ENCODE peak calls at places on chromosomes 5 and 9, in five cellular contexts. R is MM.1S, A is hepatocyte, I is PC-3, H is GM23248. C is an unnamed sample.

GRCh38 chr5:147578228-147579024 is 68.6 kb upstream of the DPYSL3 start:
- DNase-seq in I (peak; percentile 72), R (peak; percentile 41), H (peak; percentile 80), A (peak; percentile 74), C (peak; percentile 19)

GRCh38 chr5:75348241-75348640 is 11.2 kb downstream of the HMGCR start:
- DNase-seq in R (no peak), A (no peak), I (no peak), H (no peak), C (no peak)

GRCh38 chr9:2126331-2126789 is 111.2 kb downstream of the SMARCA2 start:
- DNase-seq in A (no peak), R (no peak), I (no peak), H (peak; percentile 45), C (no peak)

GRCh38 chr5:18276939-18277338 is 642.7 kb downstream of the TAF11L14 start:
- DNase-seq in H (no peak), A (no peak), R (no peak), I (no peak), C (no peak)

GRCh38 chr9:18238254-18238653 is 235.7 kb upstream of the ADAMTSL1 start:
- DNase-seq in I (peak; percentile 86), R (no peak), A (no peak), H (peak; percentile 86), C (no peak)

GRCh38 chr9:22158983-22159382 is 149.9 kb upstream of the CDKN2B start:
- DNase-seq in R (no peak), I (peak; percentile 87), H (peak; percentile 65), A (peak; percentile 35), C (no peak)

GRCh38 chr5:1502046-1502736 is 21.6 kb downstream of the LPCAT1 start:
- DNase-seq in I (no peak), H (no peak), A (no peak), R (no peak), C (peak; percentile 26)

GRCh38 chr5:178551059-178551458 is 39.1 kb downstream of the COL23A1 start:
- DNase-seq in H (peak; percentile 57), I (peak; percentile 60), A (no peak), R (peak; percentile 18), C (peak; percentile 47)

GRCh38 chr9:124810513-124811355 is 33.8 kb downstream of the OLFML2A start:
- DNase-seq in R (no peak), I (peak; percentile 83), H (peak; percentile 85), A (peak; percentile 79), C (no peak)

GRCh38 chr5:94785111-94785510 is 166.6 kb downstream of the SLF1 start:
- DNase-seq in R (peak; percentile 24), A (no peak), H (peak; percentile 33), I (peak; percentile 7), C (peak; percentile 23)

GRCh38 chr9:89879711-89880110 is 274.9 kb downstream of the GADD45G start:
- DNase-seq in I (no peak), A (no peak), H (no peak), R (no peak), C (no peak)

GRCh38 chr5:151171521-151171920 is 13.9 kb upstream of the ANXA6 start:
- DNase-seq in H (no peak), A (no peak), R (no peak), I (no peak), C (no peak)

GRCh38 chr5:151686673-151687378 is at the start of gene SPARC:
- DNase-seq in A (peak; percentile 91), R (peak; percentile 48), I (no peak), H (peak; percentile 97), C (no peak)

GRCh38 chr9:14326264-14326826 is 12.4 kb upstream of the NFIB start:
- DNase-seq in I (peak; percentile 92), H (peak; percentile 75), R (peak; percentile 82), A (no peak), C (peak; percentile 51)

GRCh38 chr5:172616730-172617129 is 24.3 kb upstream of the NEURL1B start:
- DNase-seq in H (no peak), I (no peak), A (peak; percentile 30), R (no peak), C (no peak)

GRCh38 chr5:142922223-142922952 is 152.2 kb downstream of the ARHGAP26 start:
- DNase-seq in A (peak; percentile 65), R (peak; percentile 61), H (peak; percentile 70), I (peak; percentile 64), C (peak; percentile 64)

GRCh38 chr9:113957778-113958430 is 81.8 kb downstream of the ZNF618 start:
- DNase-seq in I (peak; percentile 85), A (peak; percentile 80), R (no peak), H (peak; percentile 85), C (no peak)

GRCh38 chr5:121174351-121174750 is 677.3 kb upstream of the FTMT start:
- DNase-seq in H (peak; percentile 3), A (no peak), I (no peak), R (no peak), C (no peak)

DNA sequence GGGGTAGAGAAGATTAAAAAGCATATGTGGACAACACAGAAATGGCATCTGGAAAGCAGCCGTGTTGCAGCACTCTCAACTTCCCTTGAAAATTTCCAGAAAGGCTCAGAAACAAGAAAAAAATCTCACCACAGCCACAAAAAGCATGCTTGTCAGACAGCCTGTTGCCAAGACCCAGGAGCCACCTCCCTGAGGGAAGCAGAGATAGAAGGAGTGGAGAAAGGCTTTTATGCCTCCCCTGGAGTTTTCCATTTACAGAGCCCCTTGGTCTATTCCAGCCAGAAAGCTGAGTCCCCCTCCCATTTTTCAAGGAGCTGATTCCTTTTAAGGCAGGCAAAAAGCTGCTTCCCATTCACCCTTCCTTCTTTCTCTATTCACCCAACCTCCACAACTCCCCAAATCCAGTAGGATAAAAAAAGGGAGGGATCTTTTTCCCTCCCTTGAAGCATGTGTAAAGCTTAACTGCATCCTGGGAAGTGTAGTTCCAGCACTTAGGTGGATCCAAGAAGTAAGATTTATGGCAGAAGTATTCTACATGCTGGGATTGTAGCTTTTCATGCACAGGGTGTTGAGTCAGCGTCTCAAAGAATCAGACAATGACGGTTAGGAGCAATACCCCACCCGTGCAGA is 37.1 kb upstream of the PALM2AKAP2 start:
- DNase-seq in R (no peak), A (peak; percentile 28), H (peak; percentile 63), I (no peak), C (no peak)
- TF ChIP-seq EZH2phosphoT487 in R (no peak), A (no peak), H (no peak), I (no peak), C (no peak)

DNA sequence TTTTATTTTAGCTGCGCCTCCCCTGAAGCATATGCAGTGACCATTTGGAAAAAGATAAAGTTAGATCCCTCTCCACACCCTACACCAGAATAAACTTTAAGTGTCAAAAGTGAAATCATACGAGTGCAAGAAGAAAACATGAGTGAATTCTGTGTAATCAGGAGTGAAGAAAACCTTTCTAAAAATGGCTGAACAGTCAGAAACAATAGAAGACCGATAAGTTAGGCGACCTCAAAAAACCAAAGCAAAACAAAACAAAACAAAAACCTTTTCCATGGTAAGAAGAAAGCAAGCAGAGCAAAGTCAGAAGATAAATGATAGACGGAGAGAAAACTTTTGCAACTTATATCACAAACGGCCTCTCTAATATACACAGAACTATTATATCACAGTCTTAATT is 16.6 kb upstream of the TSC1 start:
- DNase-seq in R (no peak), A (no peak), I (no peak), H (no peak), C (no peak)
- TF ChIP-seq EZH2phosphoT487 in R (no peak), A (no peak), I (no peak), H (no peak), C (no peak)

GRCh38 chr9:38360880-38361836 is 31.3 kb upstream of the ALDH1B1 start:
- DNase-seq in H (no peak), R (no peak), A (no peak), I (no peak), C (no peak)
- TF ChIP-seq EZH2phosphoT487 in H (no peak), R (no peak), A (no peak), I (no peak), C (no peak)

GRCh38 chr5:170297589-170298462 is at the start of gene LCP2:
- DNase-seq in R (peak; percentile 61), H (no peak), I (no peak), A (no peak), C (peak; percentile 18)
- TF ChIP-seq EZH2phosphoT487 in R (no peak), H (no peak), I (no peak), A (no peak), C (no peak)

DNA sequence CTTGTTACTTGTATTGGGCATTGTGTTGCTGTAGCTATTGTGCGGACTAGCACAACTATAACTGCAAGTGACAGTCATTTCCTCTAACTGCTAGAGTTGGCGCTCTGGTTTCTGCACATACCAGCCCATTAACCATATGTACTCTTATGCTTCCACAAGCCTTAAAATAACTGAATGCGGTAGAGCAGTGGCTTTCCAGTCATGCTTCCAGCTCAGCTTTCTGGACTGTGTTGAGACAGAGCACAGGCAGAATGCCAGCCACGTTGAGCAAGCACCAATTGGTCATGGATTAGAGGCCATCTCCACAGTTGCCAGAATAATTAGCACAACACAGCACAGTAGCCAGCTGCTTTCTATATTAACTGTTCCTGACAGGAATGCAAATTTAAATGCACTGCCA is 12.2 kb downstream of the INVS start:
- DNase-seq in R (no peak), H (peak; percentile 98), I (peak; percentile 58), A (peak; percentile 50), C (no peak)
- TF ChIP-seq EZH2phosphoT487 in R (no peak), H (peak; percentile 99), I (no peak), A (no peak), C (no peak)

DNA sequence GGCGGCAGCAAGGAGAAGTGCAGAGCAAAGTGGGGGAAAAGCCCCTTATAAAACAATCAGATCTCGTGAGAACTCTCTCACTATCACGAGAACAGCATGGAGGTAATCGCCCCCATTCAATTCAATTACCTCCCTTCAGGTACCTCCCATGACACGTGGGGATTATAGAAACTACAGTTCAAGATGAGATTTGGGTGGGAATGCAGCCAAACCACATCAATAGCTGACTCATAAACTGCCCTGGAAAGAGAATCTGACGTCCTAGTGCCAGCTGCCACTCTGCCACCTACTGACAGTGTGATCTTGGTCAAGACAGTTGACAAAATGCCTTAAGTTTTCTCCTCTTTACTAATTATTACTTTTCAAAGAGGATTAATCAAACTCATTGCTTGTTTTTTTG is 128.3 kb downstream of the GPBP1 start:
- DNase-seq in H (peak; percentile 21), R (peak; percentile 76), A (no peak), I (peak; percentile 86), C (no peak)
- TF ChIP-seq EZH2phosphoT487 in H (no peak), R (no peak), A (no peak), I (no peak), C (no peak)

GRCh38 chr9:109037946-109038345 is 24.6 kb upstream of the CTNNAL1 start:
- DNase-seq in H (no peak), R (no peak), A (no peak), I (peak; percentile 67), C (no peak)

GRCh38 chr9:109036744-109037680 is 23.7 kb upstream of the CTNNAL1 start:
- DNase-seq in A (no peak), H (no peak), R (no peak), I (no peak), C (no peak)

GRCh38 chr9:109033941-109034700 is 20.8 kb upstream of the CTNNAL1 start:
- DNase-seq in R (no peak), H (peak; percentile 36), I (peak; percentile 66), A (no peak), C (no peak)

GRCh38 chr9:109039539-109039938 is 26.2 kb upstream of the CTNNAL1 start:
- DNase-seq in I (no peak), H (no peak), R (no peak), A (no peak), C (no peak)

GRCh38 chr9:109035684-109036423 is 22.6 kb upstream of the CTNNAL1 start:
- DNase-seq in A (no peak), H (peak; percentile 82), I (peak; percentile 86), R (no peak), C (no peak)
- TF ChIP-seq EZH2phosphoT487 in A (no peak), H (no peak), I (no peak), R (no peak), C (no peak)